ENCODE peak calls at places on chromosomes 2 and 18, in five cellular contexts. H is IMR-90, N is H9, K is trophoblast cell, I is H1. V is an unnamed sample.
A peak's percentile ranks its signal among the peaks of the same experiment; 100 is the strongest.

GRCh38 chr2:60556441-60556997 is 3.1 kb upstream of the BCL11A start:
- DNase-seq in H (no peak), N (no peak), K (no peak), I (no peak), V (no peak)

GRCh38 chr18:80086281-80086680 is 22.8 kb upstream of the ADNP2 start:
- DNase-seq in H (peak; percentile 49), N (no peak), K (no peak), I (no peak), V (no peak)

GRCh38 chr2:142973160-142973821 is 95.8 kb downstream of the KYNU start:
- DNase-seq in H (no peak), N (no peak), K (peak; percentile 26), I (no peak), V (no peak)

GRCh38 chr2:10344105-10345066 is 41.7 kb downstream of the HPCAL1 start:
- DNase-seq in H (peak; percentile 49), N (no peak), K (no peak), I (no peak), V (no peak)

GRCh38 chr2:84631047-84631446 is 114.7 kb downstream of the DNAH6 start:
- DNase-seq in H (peak; percentile 53), N (no peak), K (peak; percentile 68), I (no peak), V (peak; percentile 14)

GRCh38 chr2:189799531-189799930 is 15.3 kb downstream of the PMS1 start:
- DNase-seq in H (peak; percentile 83), N (no peak), K (no peak), I (no peak), V (no peak)

GRCh38 chr2:240374085-240374907 is 61.2 kb upstream of the GPC1 start:
- DNase-seq in H (peak; percentile 93), N (no peak), K (peak; percentile 96), I (peak; percentile 13), V (no peak)

GRCh38 chr18:8791171-8791651 is 85.9 kb downstream of the MTCL1 start:
- DNase-seq in H (peak; percentile 59), N (no peak), K (no peak), I (no peak), V (no peak)

GRCh38 chr18:50427896-50428295 is 53.0 kb downstream of the SKA1 start:
- DNase-seq in H (no peak), N (no peak), K (no peak), I (no peak), V (no peak)

GRCh38 chr2:60100034-60100433 is 453.4 kb downstream of the BCL11A start:
- DNase-seq in H (no peak), N (no peak), K (no peak), I (no peak), V (no peak)

GRCh38 chr2:72561621-72562318 is 264.1 kb downstream of the EXOC6B start:
- DNase-seq in H (peak; percentile 68), N (no peak), K (peak; percentile 78), I (no peak), V (no peak)

GRCh38 chr2:240832816-240833497 is 12.9 kb upstream of the KIF1A start:
- DNase-seq in H (no peak), N (no peak), K (no peak), I (no peak), V (no peak)

GRCh38 chr2:232842689-232843088 is 27.4 kb upstream of the SNORC start:
- DNase-seq in H (no peak), N (no peak), K (no peak), I (no peak), V (no peak)

GRCh38 chr2:19312949-19313348 is 45.5 kb downstream of the OSR1 start:
- DNase-seq in H (peak; percentile 56), N (no peak), K (peak; percentile 65), I (no peak), V (no peak)

GRCh38 chr2:142892715-142893114 is 15.3 kb downstream of the KYNU start:
- DNase-seq in H (no peak), N (no peak), K (no peak), I (no peak), V (no peak)

GRCh38 chr2:127105656-127106456 is 1.1 kb downstream of the BIN1 start:
- DNase-seq in H (peak; percentile 61), N (peak; percentile 69), K (no peak), I (no peak), V (peak; percentile 51)

GRCh38 chr2:191836853-191837769 is 9.8 kb downstream of the CAVIN2 start:
- DNase-seq in H (peak; percentile 57), N (no peak), K (no peak), I (no peak), V (no peak)

GRCh38 chr2:92073036-92073814 is 2798.0 kb upstream of the TEKT4 start:
- DNase-seq in H (no peak), N (peak; percentile 5), K (peak; percentile 8), I (no peak), V (no peak)

GRCh38 chr2:92072461-92073035 is 2798.7 kb upstream of the TEKT4 start:
- DNase-seq in H (no peak), N (peak; percentile 7), K (peak; percentile 0), I (no peak), V (no peak)

GRCh38 chr2:92074549-92074898 is 2796.7 kb upstream of the TEKT4 start:
- DNase-seq in H (no peak), N (peak; percentile 3), K (no peak), I (no peak), V (no peak)

DNA sequence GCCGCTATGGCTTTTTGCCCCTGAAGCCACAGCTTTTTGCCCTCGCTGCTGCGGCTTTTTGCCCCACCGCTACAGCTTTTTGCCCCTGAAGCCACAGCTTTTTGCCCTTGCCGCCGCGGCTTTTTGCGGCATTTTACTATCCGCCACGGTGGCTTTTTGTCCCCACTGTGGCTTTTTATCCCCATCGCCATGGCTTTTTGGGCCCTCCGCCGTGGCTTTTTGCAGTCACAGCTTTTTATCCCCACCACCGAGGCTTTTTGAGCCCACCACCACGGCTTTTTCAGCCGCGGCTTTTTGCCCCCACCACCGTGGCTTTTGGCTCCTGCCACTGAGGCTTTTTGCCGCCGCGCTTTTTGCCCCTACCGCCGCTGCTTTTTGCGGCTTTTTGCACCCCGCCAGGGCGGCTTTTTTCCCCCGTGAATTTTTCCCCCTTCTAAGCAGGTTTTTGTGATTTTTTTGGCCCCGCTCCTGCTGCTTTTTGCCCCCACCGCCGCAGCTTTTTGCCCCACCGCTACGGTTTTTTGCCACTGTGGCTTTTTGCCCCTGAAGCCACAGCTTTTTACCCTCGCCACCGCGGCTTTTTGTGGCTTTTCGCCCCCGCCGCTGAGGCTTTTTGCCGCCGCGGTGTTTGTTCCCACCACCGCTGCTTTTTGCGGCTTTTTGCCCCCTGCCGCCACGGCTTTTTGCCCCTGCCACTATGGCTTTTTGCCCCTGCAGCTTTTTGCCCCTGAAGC is 2797.2 kb upstream of the TEKT4 start:
- DNase-seq in H (no peak), N (peak; percentile 2), K (peak; percentile 1), I (no peak), V (no peak)
- H2BK120ac ChIP-seq in H (no peak overlapping the region), N (no peak overlapping the region), K (no peak overlapping the region), I (no peak overlapping the region), V (no peak overlapping the region)

GRCh38 chr2:101442667-101443061 is 32.2 kb downstream of the RFX8 start:
- DNase-seq in H (no peak), N (peak; percentile 67), K (peak; percentile 18), I (no peak), V (no peak)
- H2AFZ ChIP-seq in H (no peak overlapping the region), N (peak overlapping the region; percentile 29), K (no peak overlapping the region), I (no peak overlapping the region), V (no peak overlapping the region)

GRCh38 chr2:21451418-21451817 is 327.6 kb downstream of the TDRD15 start:
- DNase-seq in H (peak; percentile 77), N (no peak), K (peak; percentile 4), I (no peak), V (no peak)

GRCh38 chr2:21454839-21455238 is 331.1 kb downstream of the TDRD15 start:
- DNase-seq in H (no peak), N (no peak), K (no peak), I (no peak), V (no peak)

GRCh38 chr2:21452263-21452662 is 328.5 kb downstream of the TDRD15 start:
- DNase-seq in H (no peak), N (no peak), K (no peak), I (no peak), V (no peak)

GRCh38 chr2:21453728-21454127 is 330.0 kb downstream of the TDRD15 start:
- DNase-seq in H (peak; percentile 61), N (no peak), K (no peak), I (no peak), V (no peak)

DNA sequence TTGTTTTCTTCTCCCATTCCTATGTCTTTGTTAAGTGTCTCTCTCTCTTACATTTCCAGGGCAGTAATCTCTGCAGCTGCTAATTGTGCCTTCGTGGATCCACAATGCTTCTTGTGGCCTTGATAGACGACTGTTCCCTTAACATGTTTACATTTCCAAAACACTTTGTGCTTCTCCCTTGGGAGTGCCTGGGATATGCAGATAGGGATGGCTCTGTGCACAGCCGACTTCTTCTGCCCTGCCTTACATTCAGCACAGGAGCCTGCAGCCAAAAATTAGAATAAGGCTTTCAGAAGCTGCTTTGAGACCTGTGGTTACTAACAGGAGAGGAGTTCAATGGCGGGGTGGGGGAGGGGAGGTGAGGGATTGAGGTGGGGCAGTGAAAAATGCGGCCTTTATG is 328.9 kb downstream of the TDRD15 start:
- DNase-seq in H (no peak), N (no peak), K (no peak), I (no peak), V (no peak)
- H2BK120ac ChIP-seq in H (peak overlapping the region; percentile 96), N (no peak overlapping the region), K (no peak overlapping the region), I (no peak overlapping the region), V (no peak overlapping the region)

DNA sequence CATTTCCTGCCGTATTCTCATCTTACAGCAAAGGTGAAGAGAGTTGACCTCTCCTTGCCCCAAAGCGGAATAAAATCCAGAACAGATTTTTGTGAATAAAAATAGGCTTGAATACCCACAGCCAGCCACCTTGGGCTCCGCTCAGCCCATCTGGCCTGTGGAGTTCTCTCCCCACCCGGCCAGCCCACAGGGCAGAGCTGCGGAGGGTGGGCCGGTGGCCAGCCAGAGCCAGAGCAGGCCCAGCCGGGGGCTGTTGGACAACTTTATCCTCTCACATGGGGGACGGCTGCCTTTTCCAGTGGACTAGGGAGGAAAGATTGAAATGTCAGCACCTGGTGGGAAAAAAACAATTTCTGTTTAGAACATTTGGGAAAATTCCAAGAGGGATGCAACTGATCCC is 85.7 kb downstream of the APOB start:
- DNase-seq in H (no peak), N (no peak), K (no peak), I (no peak), V (no peak)
- H2AFZ ChIP-seq in H (no peak overlapping the region), N (no peak overlapping the region), K (no peak overlapping the region), I (no peak overlapping the region), V (no peak overlapping the region)

DNA sequence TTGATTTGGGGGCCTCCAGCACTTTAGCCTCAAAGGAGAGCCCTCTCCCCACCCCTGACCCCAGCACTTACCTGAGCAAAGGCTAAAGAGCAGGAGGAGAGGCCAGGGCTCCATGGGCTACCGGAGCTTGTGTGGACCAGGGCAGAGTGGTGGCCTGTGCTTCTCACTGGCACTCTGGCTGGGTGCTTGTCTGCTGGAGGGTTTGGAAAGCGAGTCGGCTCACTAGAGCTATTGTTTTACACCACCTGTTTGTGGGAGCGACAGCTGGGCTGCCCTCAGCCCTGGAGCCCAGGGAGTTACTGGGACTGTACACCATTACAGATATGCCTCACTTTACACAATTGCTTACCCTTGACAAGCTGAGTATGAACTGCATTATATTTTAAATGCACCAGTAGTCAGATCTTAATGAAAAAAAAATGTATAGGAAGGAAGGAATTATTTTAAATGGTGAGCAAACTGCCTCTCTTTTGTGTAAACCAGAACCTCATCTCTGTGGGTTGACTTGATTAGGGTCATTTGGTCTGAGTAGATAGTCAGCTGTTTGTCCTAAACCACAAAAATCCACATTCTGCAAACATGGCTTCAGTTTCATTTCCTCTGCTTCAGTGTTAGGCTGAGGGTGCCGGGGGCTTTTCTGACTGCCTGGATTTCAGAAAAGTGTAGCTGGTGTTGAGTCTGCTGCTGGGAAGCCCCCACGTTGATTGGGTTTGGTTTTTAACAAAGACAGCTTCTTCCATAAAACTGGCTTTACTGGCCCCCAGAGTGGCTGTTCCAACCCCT is at the start of gene CHRNA1:
- DNase-seq in H (peak; percentile 84), N (no peak), K (no peak), I (no peak), V (no peak)
- H2BK120ac ChIP-seq in H (peak within 1 kb of the TSS; percentile 96), N (no peak within 1 kb of the TSS), K (no peak within 1 kb of the TSS), I (no peak within 1 kb of the TSS), V (no peak within 1 kb of the TSS)